ENCODE peak calls at places on chromosome X, in six cellular contexts. One of them, this sample, is unnamed. For H3K4me1, the result is how much of the 10 kb centered on the place peaks cover.

GRCh38 chrX:9339603-9340569 is 125.0 kb upstream of the TBL1X start:
- DNase-seq in BE2C: peak
- DNase-seq in aorta: no peak
- DNase-seq in mucosa of descending colon: no peak
- DNase-seq in lower lobe of right lung: no peak
- DNase-seq in CD8-positive, alpha-beta T cell: peak
- DNase-seq in this sample: no peak

GRCh38 chrX:70508296-70508911 is 63.8 kb downstream of the DLG3 start:
- DNase-seq in mucosa of descending colon: no peak
- DNase-seq in aorta: no peak
- DNase-seq in BE2C: no peak
- DNase-seq in lower lobe of right lung: no peak
- DNase-seq in CD8-positive, alpha-beta T cell: no peak
- DNase-seq in this sample: no peak

GRCh38 chrX:71493111-71493613 is 39.7 kb upstream of the OGT start:
- DNase-seq in CD8-positive, alpha-beta T cell: no peak
- DNase-seq in BE2C: no peak
- DNase-seq in aorta: no peak
- DNase-seq in lower lobe of right lung: peak
- DNase-seq in mucosa of descending colon: no peak
- DNase-seq in this sample: no peak

GRCh38 chrX:45986971-45987370 is 558.2 kb downstream of the ZNF674 start:
- DNase-seq in CD8-positive, alpha-beta T cell: no peak
- DNase-seq in mucosa of descending colon: no peak
- DNase-seq in aorta: no peak
- DNase-seq in lower lobe of right lung: no peak
- DNase-seq in BE2C: no peak
- DNase-seq in this sample: no peak

GRCh38 chrX:53374222-53374820 is 48.1 kb downstream of the SMC1A start:
- DNase-seq in BE2C: no peak
- DNase-seq in mucosa of descending colon: no peak
- DNase-seq in lower lobe of right lung: no peak
- DNase-seq in CD8-positive, alpha-beta T cell: no peak
- DNase-seq in aorta: no peak
- DNase-seq in this sample: no peak

GRCh38 chrX:154348646-154349358 is 25.6 kb downstream of the FLNA start:
- DNase-seq in aorta: no peak
- DNase-seq in mucosa of descending colon: peak
- DNase-seq in CD8-positive, alpha-beta T cell: peak
- DNase-seq in BE2C: no peak
- DNase-seq in lower lobe of right lung: peak
- DNase-seq in this sample: peak

GRCh38 chrX:154541896-154542722 is 4.5 kb downstream of the G6PD start:
- DNase-seq in aorta: peak
- DNase-seq in CD8-positive, alpha-beta T cell: peak
- DNase-seq in mucosa of descending colon: peak
- DNase-seq in BE2C: peak
- DNase-seq in lower lobe of right lung: peak
- DNase-seq in this sample: peak

GRCh38 chrX:130144509-130144908 is 21.1 kb downstream of the AIFM1 start:
- DNase-seq in CD8-positive, alpha-beta T cell: no peak
- DNase-seq in mucosa of descending colon: no peak
- DNase-seq in BE2C: no peak
- DNase-seq in lower lobe of right lung: no peak
- DNase-seq in aorta: no peak
- DNase-seq in this sample: no peak

GRCh38 chrX:149610511-149610910 is 15.4 kb upstream of the HSFX2 start:
- DNase-seq in aorta: no peak
- DNase-seq in BE2C: no peak
- DNase-seq in CD8-positive, alpha-beta T cell: no peak
- DNase-seq in lower lobe of right lung: no peak
- DNase-seq in mucosa of descending colon: no peak
- DNase-seq in this sample: no peak

GRCh38 chrX:28920554-28920953 is 333.3 kb downstream of the IL1RAPL1 start:
- DNase-seq in aorta: no peak
- DNase-seq in CD8-positive, alpha-beta T cell: no peak
- DNase-seq in BE2C: no peak
- DNase-seq in lower lobe of right lung: no peak
- DNase-seq in mucosa of descending colon: no peak
- DNase-seq in this sample: no peak

GRCh38 chrX:346034-346813 is 27.6 kb upstream of the GTPBP6 start:
- DNase-seq in lower lobe of right lung: peak
- DNase-seq in mucosa of descending colon: peak
- DNase-seq in CD8-positive, alpha-beta T cell: no peak
- DNase-seq in BE2C: no peak
- DNase-seq in aorta: peak
- DNase-seq in this sample: peak

GRCh38 chrX:103782640-103783039 is 6.0 kb downstream of the PLP1 start:
- DNase-seq in aorta: no peak
- DNase-seq in lower lobe of right lung: no peak
- DNase-seq in mucosa of descending colon: no peak
- DNase-seq in CD8-positive, alpha-beta T cell: no peak
- DNase-seq in BE2C: no peak
- DNase-seq in this sample: no peak

GRCh38 chrX:123138473-123138872 is 45.6 kb upstream of the GRIA3 start:
- DNase-seq in CD8-positive, alpha-beta T cell: no peak
- DNase-seq in aorta: no peak
- DNase-seq in lower lobe of right lung: no peak
- DNase-seq in mucosa of descending colon: no peak
- DNase-seq in BE2C: no peak
- DNase-seq in this sample: no peak

GRCh38 chrX:115625577-115626301 is 64.8 kb downstream of the PLS3 start:
- DNase-seq in BE2C: no peak
- DNase-seq in mucosa of descending colon: no peak
- DNase-seq in aorta: no peak
- DNase-seq in CD8-positive, alpha-beta T cell: no peak
- DNase-seq in lower lobe of right lung: no peak
- DNase-seq in this sample: no peak

GRCh38 chrX:19877431-19877830 is 10.0 kb downstream of the SH3KBP1 start:
- DNase-seq in BE2C: no peak
- DNase-seq in mucosa of descending colon: no peak
- DNase-seq in aorta: no peak
- DNase-seq in CD8-positive, alpha-beta T cell: no peak
- DNase-seq in lower lobe of right lung: no peak
- DNase-seq in this sample: no peak

GRCh38 chrX:19881559-19881958 is 5.8 kb downstream of the SH3KBP1 start:
- DNase-seq in BE2C: no peak
- DNase-seq in lower lobe of right lung: no peak
- DNase-seq in CD8-positive, alpha-beta T cell: no peak
- DNase-seq in mucosa of descending colon: no peak
- DNase-seq in aorta: no peak
- DNase-seq in this sample: no peak

GRCh38 chrX:19882066-19882775 is 5.2 kb downstream of the SH3KBP1 start:
- DNase-seq in lower lobe of right lung: no peak
- DNase-seq in mucosa of descending colon: no peak
- DNase-seq in CD8-positive, alpha-beta T cell: no peak
- DNase-seq in aorta: no peak
- DNase-seq in BE2C: no peak
- DNase-seq in this sample: no peak

GRCh38 chrX:19879181-19879580 is 8.2 kb downstream of the SH3KBP1 start:
- DNase-seq in BE2C: no peak
- DNase-seq in mucosa of descending colon: no peak
- DNase-seq in CD8-positive, alpha-beta T cell: no peak
- DNase-seq in lower lobe of right lung: no peak
- DNase-seq in aorta: no peak
- DNase-seq in this sample: no peak

GRCh38 chrX:19879742-19880378 is 7.5 kb downstream of the SH3KBP1 start:
- DNase-seq in CD8-positive, alpha-beta T cell: no peak
- DNase-seq in mucosa of descending colon: no peak
- DNase-seq in lower lobe of right lung: no peak
- DNase-seq in aorta: no peak
- DNase-seq in BE2C: no peak
- DNase-seq in this sample: no peak
- H3K4me1 ChIP-seq in CD8-positive, alpha-beta T cell: under half
- H3K4me1 ChIP-seq in mucosa of descending colon: under half
- H3K4me1 ChIP-seq in lower lobe of right lung: under half
- H3K4me1 ChIP-seq in aorta: under half
- H3K4me1 ChIP-seq in BE2C: under half
- H3K4me1 ChIP-seq in this sample: under half

GRCh38 chrX:5810636-5811035 is 418.0 kb downstream of the NLGN4X start:
- DNase-seq in aorta: no peak
- DNase-seq in CD8-positive, alpha-beta T cell: no peak
- DNase-seq in lower lobe of right lung: no peak
- DNase-seq in BE2C: no peak
- DNase-seq in mucosa of descending colon: no peak
- DNase-seq in this sample: no peak
- H3K4me1 ChIP-seq in aorta: under half
- H3K4me1 ChIP-seq in CD8-positive, alpha-beta T cell: under half
- H3K4me1 ChIP-seq in lower lobe of right lung: under half
- H3K4me1 ChIP-seq in BE2C: under half
- H3K4me1 ChIP-seq in mucosa of descending colon: under half
- H3K4me1 ChIP-seq in this sample: under half

GRCh38 chrX:133359466-133359865 is 55.8 kb downstream of the GPC4 start:
- DNase-seq in mucosa of descending colon: no peak
- DNase-seq in BE2C: no peak
- DNase-seq in lower lobe of right lung: no peak
- DNase-seq in aorta: no peak
- DNase-seq in CD8-positive, alpha-beta T cell: no peak
- DNase-seq in this sample: no peak
- H3K4me1 ChIP-seq in mucosa of descending colon: under half
- H3K4me1 ChIP-seq in BE2C: under half
- H3K4me1 ChIP-seq in lower lobe of right lung: under half
- H3K4me1 ChIP-seq in aorta: under half
- H3K4me1 ChIP-seq in CD8-positive, alpha-beta T cell: under half
- H3K4me1 ChIP-seq in this sample: under half

DNA sequence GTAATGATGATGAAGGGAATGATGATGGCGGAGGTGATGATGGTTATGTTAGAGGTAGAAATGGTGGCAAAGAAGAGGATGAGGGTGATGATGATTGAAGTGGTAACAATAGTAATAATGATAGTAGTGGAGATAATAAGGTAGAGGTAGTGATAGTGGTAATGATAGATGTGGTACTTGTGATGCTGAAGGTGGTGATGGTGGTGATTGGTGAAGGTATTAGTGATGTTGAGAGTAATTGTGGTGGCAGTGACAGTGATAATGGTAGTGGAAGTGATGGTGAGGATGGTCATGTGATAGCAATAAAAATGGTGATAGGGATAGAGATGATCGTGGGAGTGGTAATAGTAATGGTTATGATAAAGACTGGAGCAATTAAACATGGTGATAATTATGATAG is 108.8 kb downstream of the EFNB1 start:
- DNase-seq in mucosa of descending colon: no peak
- DNase-seq in BE2C: no peak
- DNase-seq in lower lobe of right lung: no peak
- DNase-seq in aorta: no peak
- DNase-seq in CD8-positive, alpha-beta T cell: no peak
- DNase-seq in this sample: no peak
- H3K4me1 ChIP-seq in mucosa of descending colon: under half
- H3K4me1 ChIP-seq in BE2C: under half
- H3K4me1 ChIP-seq in lower lobe of right lung: under half
- H3K4me1 ChIP-seq in aorta: under half
- H3K4me1 ChIP-seq in CD8-positive, alpha-beta T cell: under half
- H3K4me1 ChIP-seq in this sample: under half

GRCh38 chrX:108396986-108397385 is 41.2 kb downstream of the COL4A6 start:
- DNase-seq in aorta: no peak
- DNase-seq in lower lobe of right lung: no peak
- DNase-seq in BE2C: no peak
- DNase-seq in CD8-positive, alpha-beta T cell: no peak
- DNase-seq in mucosa of descending colon: no peak
- DNase-seq in this sample: no peak
- H3K4me1 ChIP-seq in aorta: under half
- H3K4me1 ChIP-seq in lower lobe of right lung: under half
- H3K4me1 ChIP-seq in BE2C: under half
- H3K4me1 ChIP-seq in CD8-positive, alpha-beta T cell: under half
- H3K4me1 ChIP-seq in mucosa of descending colon: under half
- H3K4me1 ChIP-seq in this sample: under half

DNA sequence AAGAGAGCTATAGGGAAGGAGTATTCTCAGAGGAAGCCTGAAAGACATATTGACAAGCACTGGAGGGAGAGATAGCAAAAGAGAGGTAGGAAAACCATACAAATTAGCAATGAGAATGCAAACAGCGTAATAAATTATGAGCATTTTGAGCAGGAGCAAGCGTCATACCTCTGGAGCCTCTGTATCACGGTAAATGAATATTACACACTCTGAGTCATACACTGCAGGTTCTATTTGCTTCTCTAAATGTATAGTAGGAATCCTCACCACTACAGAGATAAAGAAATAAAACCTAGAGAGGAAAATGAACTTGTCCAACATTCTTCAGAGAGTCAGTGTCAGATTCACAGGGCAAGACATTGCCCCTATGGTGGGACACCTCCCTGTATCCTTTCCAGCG is 46.4 kb upstream of the GABRE start:
- DNase-seq in CD8-positive, alpha-beta T cell: no peak
- DNase-seq in lower lobe of right lung: no peak
- DNase-seq in aorta: no peak
- DNase-seq in BE2C: no peak
- DNase-seq in mucosa of descending colon: no peak
- DNase-seq in this sample: no peak
- H3K4me1 ChIP-seq in CD8-positive, alpha-beta T cell: under half
- H3K4me1 ChIP-seq in lower lobe of right lung: under half
- H3K4me1 ChIP-seq in aorta: under half
- H3K4me1 ChIP-seq in BE2C: under half
- H3K4me1 ChIP-seq in mucosa of descending colon: under half
- H3K4me1 ChIP-seq in this sample: under half

GRCh38 chrX:13086076-13086475 is 41.7 kb upstream of the FAM9C start:
- DNase-seq in CD8-positive, alpha-beta T cell: no peak
- DNase-seq in BE2C: no peak
- DNase-seq in lower lobe of right lung: no peak
- DNase-seq in mucosa of descending colon: no peak
- DNase-seq in aorta: no peak
- DNase-seq in this sample: no peak
- H3K4me1 ChIP-seq in CD8-positive, alpha-beta T cell: half or more
- H3K4me1 ChIP-seq in BE2C: under half
- H3K4me1 ChIP-seq in lower lobe of right lung: under half
- H3K4me1 ChIP-seq in mucosa of descending colon: under half
- H3K4me1 ChIP-seq in aorta: under half
- H3K4me1 ChIP-seq in this sample: under half

GRCh38 chrX:150694738-150695410 is 1.7 kb downstream of the MTMR1 start:
- DNase-seq in aorta: no peak
- DNase-seq in mucosa of descending colon: no peak
- DNase-seq in CD8-positive, alpha-beta T cell: no peak
- DNase-seq in BE2C: no peak
- DNase-seq in lower lobe of right lung: no peak
- DNase-seq in this sample: no peak
- H3K4me1 ChIP-seq in aorta: under half
- H3K4me1 ChIP-seq in mucosa of descending colon: under half
- H3K4me1 ChIP-seq in CD8-positive, alpha-beta T cell: half or more
- H3K4me1 ChIP-seq in BE2C: under half
- H3K4me1 ChIP-seq in lower lobe of right lung: under half
- H3K4me1 ChIP-seq in this sample: under half